ENCODE peak calls at places on chromosomes 11 and 22, in four cellular contexts. L, V, O and J are unnamed samples.

GRCh38 chr11:46207270-46207669 is 70.2 kb upstream of the CREB3L1 start:
- DNase-seq in V (no peak), O (no peak), L (no peak), J (no peak)

GRCh38 chr22:45170001-45170466 is 6.3 kb downstream of the NUP50 start:
- DNase-seq in V (no peak), O (no peak), L (peak), J (no peak)

GRCh38 chr11:86638673-86639072 is 33.7 kb downstream of the ME3 start:
- DNase-seq in L (no peak), V (no peak), O (no peak), J (no peak)

GRCh38 chr11:127042445-127042844 is 41.9 kb upstream of the KIRREL3 start:
- DNase-seq in O (no peak), V (no peak), L (peak), J (no peak)

GRCh38 chr11:692824-693414 is 2.1 kb downstream of the DEAF1 start:
- DNase-seq in V (no peak), O (no peak), L (no peak), J (no peak)

GRCh38 chr11:17738350-17739207 is 4.0 kb downstream of the KCNC1 start:
- DNase-seq in L (no peak), V (no peak), O (peak), J (no peak)

GRCh38 chr22:50513175-50513574 is 5.2 kb downstream of the NCAPH2 start:
- DNase-seq in V (no peak), O (no peak), L (no peak), J (no peak)

GRCh38 chr11:133118563-133119303 is 413.6 kb downstream of the OPCML start:
- DNase-seq in L (no peak), V (no peak), O (no peak), J (no peak)

GRCh38 chr11:117519170-117519569 is 191.5 kb downstream of the CEP164 start:
- DNase-seq in L (no peak), V (no peak), O (peak), J (no peak)

GRCh38 chr11:102449651-102450570 is 2.7 kb downstream of the TMEM123 start:
- DNase-seq in O (no peak), V (no peak), L (no peak), J (no peak)

GRCh38 chr11:65411681-65412070 is 10.9 kb upstream of the NEAT1 start:
- DNase-seq in L (no peak), V (no peak), O (peak), J (no peak)

GRCh38 chr22:25987948-25988347 is 181.3 kb upstream of the SEZ6L start:
- DNase-seq in V (no peak), O (no peak), L (no peak), J (peak)

GRCh38 chr11:68979931-68980775 is 633 bp downstream of the MRGPRD start:
- DNase-seq in L (no peak), V (no peak), O (no peak), J (no peak)

GRCh38 chr11:93216511-93217121 is 18.8 kb upstream of the SLC36A4 start:
- DNase-seq in V (no peak), L (no peak), O (no peak), J (no peak)

GRCh38 chr11:47642099-47642855 is at the start of gene MTCH2:
- DNase-seq in V (peak), L (peak), O (peak), J (peak)

GRCh38 chr11:38791346-38791961 is 2193.4 kb upstream of the RAG2 start:
- DNase-seq in O (no peak), V (peak), L (peak), J (peak)

GRCh38 chr11:70906101-70906500 is 346.3 kb downstream of the SHANK2 start:
- DNase-seq in L (no peak), O (peak), V (no peak), J (no peak)

GRCh38 chr11:70464509-70465361 is 66.4 kb downstream of the CTTN start:
- DNase-seq in V (no peak), L (no peak), O (peak), J (no peak)

GRCh38 chr22:35835267-35835997 is 117.8 kb downstream of the APOL5 start:
- DNase-seq in L (peak), V (no peak), O (no peak), J (no peak)

GRCh38 chr22:37782340-37783168 is 25.2 kb upstream of the GCAT start:
- DNase-seq in V (no peak), L (peak), O (no peak), J (no peak)

GRCh38 chr11:94546886-94547285 is 3.2 kb downstream of the FUT4 start:
- DNase-seq in O (peak), V (no peak), L (no peak), J (no peak)

GRCh38 chr11:30314625-30315024 is 8.3 kb upstream of the ARL14EP start:
- DNase-seq in V (no peak), L (peak), O (no peak), J (no peak)
- TF ChIP-seq CTCF in V (peak), L (peak), O (peak), J (no peak)

DNA sequence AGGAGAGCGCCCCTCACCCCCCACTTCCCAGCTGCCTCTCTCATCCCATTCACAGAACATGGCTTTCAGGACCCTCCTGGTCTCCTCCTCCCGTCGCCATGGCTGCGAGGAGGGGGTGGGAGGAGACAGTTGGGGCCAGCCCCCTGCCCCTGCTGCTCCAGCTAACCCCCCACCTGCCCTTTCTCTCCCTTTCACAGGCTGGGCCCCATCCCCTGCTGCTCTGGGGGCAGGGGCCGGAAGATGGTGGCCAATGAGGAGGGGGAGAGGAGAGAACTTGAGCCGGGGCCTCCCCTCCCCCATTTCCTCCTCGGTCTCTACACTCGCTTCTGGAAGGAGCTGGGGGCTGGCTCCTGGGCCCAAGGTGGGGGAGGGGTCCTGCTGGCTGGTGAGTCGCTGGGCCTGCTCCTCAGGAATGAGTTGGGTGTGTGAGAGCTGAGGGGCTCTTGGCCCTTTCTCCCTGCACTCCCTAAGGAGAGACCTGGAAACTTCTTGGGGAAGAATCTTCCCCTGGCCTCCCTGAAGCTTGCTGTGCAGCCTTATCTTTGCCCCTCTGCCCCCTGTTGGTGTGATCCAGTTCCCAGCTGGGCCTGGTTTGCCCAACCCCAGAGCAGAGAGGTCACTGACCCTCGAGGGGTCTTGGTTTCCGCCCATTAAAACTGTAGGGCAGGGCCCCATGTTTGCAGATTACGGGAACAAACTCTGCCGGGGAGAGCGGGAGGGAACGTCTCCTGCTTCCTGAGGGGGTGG is 10.2 kb downstream of the YPEL4 start:
- DNase-seq in L (peak), O (no peak), V (no peak), J (no peak)
- TF ChIP-seq CTCF in L (peak), O (no peak), V (no peak), J (no peak)

GRCh38 chr11:33704240-33705002 is 3.8 kb upstream of the C11orf91 start:
- DNase-seq in L (no peak), V (no peak), O (no peak), J (no peak)

GRCh38 chr11:33706961-33707360 is 6.3 kb upstream of the C11orf91 start:
- DNase-seq in V (no peak), O (no peak), L (no peak), J (no peak)

GRCh38 chr11:33708970-33709369 is 8.3 kb upstream of the C11orf91 start:
- DNase-seq in L (peak), O (no peak), V (no peak), J (no peak)

GRCh38 chr11:33703771-33704170 is 3.1 kb upstream of the C11orf91 start:
- DNase-seq in O (no peak), V (no peak), L (peak), J (no peak)

GRCh38 chr11:33706546-33706945 is 5.9 kb upstream of the C11orf91 start:
- DNase-seq in V (no peak), O (no peak), L (no peak), J (no peak)
- TF ChIP-seq CTCF in V (no peak), O (no peak), L (no peak), J (no peak)

DNA sequence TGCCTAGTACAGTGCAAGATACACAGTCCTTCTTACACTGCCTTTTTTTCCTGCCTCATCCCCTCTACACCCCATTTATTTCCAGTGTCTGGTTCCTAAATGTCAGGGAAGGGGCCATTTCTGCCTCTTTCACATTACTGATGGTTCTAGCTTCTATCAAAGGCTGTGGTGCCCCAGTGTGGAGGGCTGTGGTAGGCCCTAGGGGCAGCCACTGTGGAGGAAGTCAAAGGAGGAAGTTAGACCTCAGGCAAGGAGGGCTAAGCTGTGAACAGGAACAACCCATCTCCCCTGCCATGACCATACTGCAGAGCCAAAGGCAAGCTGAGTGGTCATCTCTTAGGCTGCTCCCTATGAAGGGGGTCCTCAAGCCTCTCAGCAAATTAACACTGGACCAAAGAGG is 81.9 kb upstream of the CRTAM start:
- DNase-seq in O (no peak), V (no peak), L (no peak), J (peak)
- TF ChIP-seq CTCF in O (no peak), V (no peak), L (no peak), J (peak)